ENCODE peak calls at places on chromosomes 6 and 20, in eight cellular contexts. O is prostate gland, H is stomach, M is tibial nerve, T is upper lobe of left lung, C is lower leg skin, A is IMR-90, G is testis. U is an unnamed sample.

GRCh38 chr20:37229300-37229699 is 32.3 kb downstream of the GHRH start:
- DNase-seq in O (no peak), H (no peak), M (no peak), T (no peak), C (peak; percentile 21), A (no peak), G (no peak), U (no peak)

GRCh38 chr20:45948742-45949541 is 14.5 kb downstream of the PCIF1 start:
- DNase-seq in O (no peak), H (no peak), M (no peak), T (no peak), C (peak; percentile 86), A (no peak), G (no peak), U (no peak)

GRCh38 chr6:132369526-132369925 is 31.7 kb downstream of the MOXD1 start:
- DNase-seq in O (no peak), H (no peak), M (no peak), T (no peak), C (no peak), A (peak; percentile 86), G (no peak), U (no peak)

GRCh38 chr6:152874267-152874666 is 108.6 kb downstream of the FBXO5 start:
- DNase-seq in O (no peak), H (no peak), M (no peak), T (no peak), C (no peak), A (no peak), G (no peak), U (no peak)

GRCh38 chr6:81906709-81907204 is 154.3 kb upstream of the TENT5A start:
- DNase-seq in O (no peak), H (no peak), M (no peak), T (no peak), C (no peak), A (no peak), G (no peak), U (no peak)

GRCh38 chr6:128515550-128516513 is 4.6 kb downstream of the PTPRK start:
- DNase-seq in O (no peak), H (no peak), M (no peak), T (no peak), C (no peak), A (peak; percentile 68), G (no peak), U (no peak)

GRCh38 chr6:84581494-84582259 is 182.7 kb downstream of the TBX18 start:
- DNase-seq in O (no peak), H (no peak), M (no peak), T (no peak), C (no peak), A (peak; percentile 73), G (no peak), U (no peak)

GRCh38 chr20:39016076-39016475 is 53.9 kb downstream of the DHX35 start:
- DNase-seq in O (no peak), H (no peak), M (no peak), T (no peak), C (no peak), A (no peak), G (no peak), U (no peak)

GRCh38 chr6:24721461-24722215 is 2.7 kb upstream of the C6orf62 start:
- DNase-seq in O (peak; percentile 88), H (peak; percentile 87), M (no peak), T (peak; percentile 94), C (peak; percentile 97), A (peak; percentile 86), G (peak; percentile 94), U (no peak)

GRCh38 chr6:11425431-11425871 is 112.1 kb upstream of the TMEM170B start:
- DNase-seq in O (no peak), H (no peak), M (no peak), T (no peak), C (no peak), A (no peak), G (no peak), U (no peak)

GRCh38 chr6:13116155-13116554 is 212.2 kb downstream of the TBC1D7 start:
- DNase-seq in O (no peak), H (no peak), M (no peak), T (no peak), C (no peak), A (no peak), G (no peak), U (no peak)

GRCh38 chr6:138297761-138298298 is 79.5 kb upstream of the PBOV1 start:
- DNase-seq in O (no peak), H (no peak), M (no peak), T (no peak), C (no peak), A (no peak), G (no peak), U (no peak)

GRCh38 chr20:51612896-51613295 is 70.4 kb upstream of the NFATC2 start:
- DNase-seq in O (no peak), H (no peak), M (no peak), T (no peak), C (no peak), A (no peak), G (no peak), U (no peak)

GRCh38 chr20:47995661-47996060 is 210.4 kb upstream of the SULF2 start:
- DNase-seq in O (no peak), H (no peak), M (no peak), T (no peak), C (peak; percentile 12), A (no peak), G (no peak), U (no peak)

GRCh38 chr20:52992632-52993031 is 20.5 kb downstream of the TSHZ2 start:
- DNase-seq in O (no peak), H (no peak), M (no peak), T (no peak), C (no peak), A (no peak), G (no peak), U (no peak)

GRCh38 chr6:41705996-41706835 is 29.2 kb downstream of the TFEB start:
- DNase-seq in O (peak; percentile 78), H (peak; percentile 75), M (peak; percentile 64), T (peak; percentile 87), C (peak; percentile 93), A (peak; percentile 68), G (peak; percentile 63), U (peak; percentile 78)

GRCh38 chr6:87151786-87152527 is 3.4 kb upstream of the ZNF292 start:
- DNase-seq in O (peak; percentile 43), H (peak; percentile 69), M (peak; percentile 43), T (peak; percentile 93), C (peak; percentile 92), A (peak; percentile 31), G (peak; percentile 74), U (peak; percentile 80)
- TF ChIP-seq POLR2A in O (peak; percentile 29), H (no peak), M (no peak), T (peak; percentile 62), C (no peak), A (no peak), G (no peak), U (peak; percentile 48)

DNA sequence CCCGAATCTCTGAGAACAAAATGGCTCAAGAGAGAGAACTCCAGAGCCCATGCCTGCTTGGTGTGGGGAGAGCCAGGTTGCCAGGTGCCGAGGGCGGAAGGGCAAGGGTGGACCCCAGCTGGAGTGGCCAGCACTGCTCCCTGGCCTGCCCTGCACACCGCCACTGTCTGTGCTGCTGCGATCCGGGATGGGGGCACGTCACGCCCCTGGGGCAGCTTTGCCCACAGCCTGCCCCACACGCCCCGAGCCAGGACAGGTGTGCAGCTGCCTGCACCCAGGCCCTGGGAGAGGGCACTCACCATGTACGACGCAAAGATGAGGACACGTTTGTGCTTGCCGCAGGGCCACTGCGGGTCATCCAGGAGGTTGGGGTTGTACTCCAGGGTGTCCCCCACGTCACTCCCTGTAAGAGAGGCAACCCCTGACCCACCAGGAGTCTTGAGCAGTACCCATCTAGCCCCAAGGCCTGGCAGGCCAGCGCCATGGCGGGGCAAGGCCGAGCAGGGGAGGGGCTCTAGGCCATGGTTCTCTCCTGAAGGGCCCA is 5.8 kb downstream of the RPS21 start:
- DNase-seq in O (no peak), H (no peak), M (no peak), T (peak; percentile 70), C (no peak), A (no peak), G (no peak), U (no peak)
- TF ChIP-seq POLR2A in O (no peak), H (no peak), M (no peak), T (no peak), C (no peak), A (no peak), G (no peak), U (no peak)

GRCh38 chr6:75204222-75204958 is 1.5 kb downstream of the COL12A1 start:
- DNase-seq in O (peak; percentile 49), H (peak; percentile 69), M (peak; percentile 64), T (no peak), C (peak; percentile 94), A (peak; percentile 96), G (peak; percentile 84), U (peak; percentile 31)

GRCh38 chr6:75206338-75207210 is 721 bp upstream of the COL12A1 start:
- DNase-seq in O (no peak), H (no peak), M (no peak), T (peak; percentile 72), C (peak; percentile 90), A (no peak), G (no peak), U (no peak)

GRCh38 chr6:75204959-75205775 is 686 bp downstream of the COL12A1 start:
- DNase-seq in O (no peak), H (no peak), M (peak; percentile 33), T (peak; percentile 87), C (peak; percentile 91), A (peak; percentile 82), G (no peak), U (no peak)

GRCh38 chr6:75207211-75207984 is 1.5 kb upstream of the COL12A1 start:
- DNase-seq in O (no peak), H (no peak), M (no peak), T (peak; percentile 62), C (no peak), A (peak; percentile 42), G (no peak), U (no peak)

GRCh38 chr6:75205776-75206334 is at the start of gene COL12A1:
- DNase-seq in O (peak; percentile 83), H (peak; percentile 80), M (peak; percentile 94), T (peak; percentile 94), C (peak; percentile 99), A (peak; percentile 100), G (peak; percentile 83), U (peak; percentile 5)
- TF ChIP-seq POLR2A in O (peak; percentile 14), H (no peak), M (peak; percentile 31), T (peak; percentile 52), C (no peak), A (peak; percentile 97), G (no peak), U (no peak)

GRCh38 chr20:33655164-33655563 is 7.0 kb upstream of the C20orf144 start:
- DNase-seq in O (no peak), H (no peak), M (no peak), T (no peak), C (no peak), A (no peak), G (no peak), U (no peak)

GRCh38 chr20:33653218-33653899 is 8.8 kb upstream of the C20orf144 start:
- DNase-seq in O (no peak), H (peak; percentile 71), M (no peak), T (no peak), C (peak; percentile 88), A (peak; percentile 66), G (peak; percentile 72), U (peak; percentile 75)

GRCh38 chr20:33654680-33655161 is 7.4 kb upstream of the C20orf144 start:
- DNase-seq in O (no peak), H (no peak), M (no peak), T (no peak), C (peak; percentile 84), A (no peak), G (no peak), U (no peak)

GRCh38 chr20:33656010-33656782 is 5.9 kb upstream of the C20orf144 start:
- DNase-seq in O (no peak), H (no peak), M (no peak), T (no peak), C (peak; percentile 84), A (no peak), G (no peak), U (no peak)

GRCh38 chr20:33653900-33654596 is 8.1 kb upstream of the C20orf144 start:
- DNase-seq in O (peak; percentile 77), H (peak; percentile 94), M (no peak), T (no peak), C (peak; percentile 90), A (no peak), G (no peak), U (no peak)
- TF ChIP-seq POLR2A in O (no peak), H (no peak), M (no peak), T (peak; percentile 35), C (no peak), A (no peak), G (no peak), U (no peak)